ENCODE peak calls at places on chromosomes 6 and 20, in four cellular contexts. T is fibroblast of lung, O is D341Med, X is aorta. W is an unnamed sample.

GRCh38 chr6:124719951-124720350 is 242.3 kb upstream of the RNF217 start:
- DNase-seq in T (no peak), X (no peak), O (no peak), W (no peak)

GRCh38 chr6:14200047-14200446 is 82.5 kb downstream of the CD83 start:
- DNase-seq in T (peak), O (no peak), X (no peak), W (no peak)

GRCh38 chr6:130872250-130873095 is 45.3 kb downstream of the SMLR1 start:
- DNase-seq in O (peak), T (peak), X (peak), W (peak)

GRCh38 chr6:125485757-125486156 is 184.0 kb upstream of the HDDC2 start:
- DNase-seq in X (no peak), O (no peak), T (no peak), W (no peak)

GRCh38 chr6:169868458-169868857 is 117.0 kb downstream of the ERMARD start:
- DNase-seq in T (no peak), X (no peak), O (no peak), W (no peak)

GRCh38 chr6:35477551-35478179 is 9.5 kb downstream of the RPL10A start:
- DNase-seq in O (no peak), X (no peak), T (no peak), W (no peak)

GRCh38 chr6:12962995-12963394 is 246.4 kb downstream of the PHACTR1 start:
- DNase-seq in O (no peak), T (peak), X (no peak), W (no peak)

GRCh38 chr20:9200196-9200595 is 131.3 kb downstream of the PLCB4 start:
- DNase-seq in X (no peak), T (peak), O (no peak), W (no peak)

GRCh38 chr6:135094403-135094821 is 39.8 kb upstream of the HBS1L start:
- DNase-seq in T (peak), X (no peak), O (no peak), W (no peak)

GRCh38 chr6:122438975-122439374 is 32.6 kb downstream of the SERINC1 start:
- DNase-seq in O (no peak), X (no peak), T (no peak), W (no peak)

GRCh38 chr6:141035312-141036058 is 1097.2 kb upstream of the GJE1 start:
- DNase-seq in O (no peak), T (peak), X (no peak), W (no peak)

GRCh38 chr20:62501801-62502495 is 26.2 kb upstream of the GATA5 start:
- DNase-seq in T (peak), O (no peak), X (no peak), W (no peak)

GRCh38 chr20:48052492-48052870 is 267.2 kb upstream of the SULF2 start:
- DNase-seq in T (peak), O (no peak), X (no peak), W (no peak)